ENCODE peak calls at places on chromosomes 3 and 15, in five cellular contexts. V, C, D, Y and B are unnamed samples.

GRCh38 chr15:98120561-98120960 is 160.1 kb downstream of the ARRDC4 start:
- DNase-seq in C (no peak), V (no peak), D (peak; percentile 70), Y (no peak), B (peak; percentile 72)

GRCh38 chr3:57793737-57794187 is 37.7 kb downstream of the SLMAP start:
- DNase-seq in V (no peak), Y (no peak), D (peak; percentile 43), C (no peak), B (no peak)

GRCh38 chr3:188220988-188221818 is 67.2 kb downstream of the LPP start:
- DNase-seq in C (no peak), D (peak; percentile 76), Y (no peak), V (no peak), B (peak; percentile 72)

GRCh38 chr3:109363634-109364033 is 26.3 kb upstream of the DPPA4 start:
- DNase-seq in C (no peak), D (peak; percentile 44), V (no peak), Y (no peak), B (no peak)

GRCh38 chr15:35243758-35244157 is 158.7 kb upstream of the NANOGP8 start:
- DNase-seq in D (no peak), V (no peak), C (no peak), Y (no peak), B (no peak)

GRCh38 chr15:77824361-77824985 is 191.8 kb upstream of the LINGO1 start:
- DNase-seq in C (no peak), D (no peak), V (no peak), Y (no peak), B (no peak)

GRCh38 chr3:71101581-71101980 is 481.9 kb downstream of the FOXP1 start:
- DNase-seq in Y (no peak), D (no peak), V (no peak), C (no peak), B (no peak)

GRCh38 chr3:35900079-35900478 is 260.8 kb downstream of the ARPP21 start:
- DNase-seq in V (no peak), Y (peak; percentile 15), D (no peak), C (no peak), B (no peak)

GRCh38 chr3:130896101-130896500 is 2.2 kb downstream of the ATP2C1 start:
- DNase-seq in D (no peak), Y (no peak), V (no peak), C (no peak), B (no peak)

GRCh38 chr15:25332306-25332705 is 106.5 kb downstream of the UBE3A start:
- DNase-seq in Y (no peak), D (no peak), C (no peak), V (no peak), B (no peak)